ENCODE peak calls at places on chromosomes 16 and 17, in six cellular contexts. One of them, this sample, is unnamed.

GRCh38 chr17:50134206-50135110 is 4.5 kb upstream of the SAMD14 start:
- DNase-seq in HepG2: no peak
- DNase-seq in transverse colon: no peak
- DNase-seq in K562: no peak
- DNase-seq in ovary: no peak
- DNase-seq in A549: no peak
- DNase-seq in this sample: no peak

GRCh38 chr16:78629173-78629572 is 529.7 kb downstream of the WWOX start:
- DNase-seq in A549: no peak
- DNase-seq in K562: no peak
- DNase-seq in transverse colon: no peak
- DNase-seq in HepG2: no peak
- DNase-seq in ovary: no peak
- DNase-seq in this sample: no peak

GRCh38 chr17:57735707-57736106 is 9.4 kb downstream of the CCDC182 start:
- DNase-seq in transverse colon: no peak
- DNase-seq in A549: peak; percentile 70
- DNase-seq in HepG2: peak; percentile 37
- DNase-seq in K562: peak; percentile 34
- DNase-seq in ovary: no peak
- DNase-seq in this sample: no peak

GRCh38 chr17:38685485-38685884 is 10.7 kb upstream of the EPOP start:
- DNase-seq in transverse colon: peak; percentile 21
- DNase-seq in HepG2: no peak
- DNase-seq in ovary: no peak
- DNase-seq in A549: no peak
- DNase-seq in K562: no peak
- DNase-seq in this sample: no peak

GRCh38 chr17:63832455-63832854 is 5.0 kb upstream of the FTSJ3 start:
- DNase-seq in transverse colon: no peak
- DNase-seq in A549: no peak
- DNase-seq in ovary: no peak
- DNase-seq in K562: no peak
- DNase-seq in HepG2: no peak
- DNase-seq in this sample: no peak

GRCh38 chr16:14401839-14402115 is 228.3 kb downstream of the PARN start:
- DNase-seq in HepG2: no peak
- DNase-seq in K562: no peak
- DNase-seq in transverse colon: no peak
- DNase-seq in ovary: peak; percentile 41
- DNase-seq in A549: no peak
- DNase-seq in this sample: no peak

GRCh38 chr16:89048087-89048729 is 45.4 kb upstream of the ACSF3 start:
- DNase-seq in A549: no peak
- DNase-seq in HepG2: no peak
- DNase-seq in transverse colon: no peak
- DNase-seq in ovary: no peak
- DNase-seq in K562: no peak
- DNase-seq in this sample: peak; percentile 10

GRCh38 chr16:67029249-67030096 is 524 bp downstream of the CBFB start:
- DNase-seq in K562: peak; percentile 67
- DNase-seq in ovary: peak; percentile 62
- DNase-seq in A549: peak; percentile 36
- DNase-seq in transverse colon: peak; percentile 69
- DNase-seq in HepG2: no peak
- DNase-seq in this sample: peak; percentile 85

GRCh38 chr17:74206332-74206818 is 2.9 kb downstream of the RPL38 start:
- DNase-seq in HepG2: no peak
- DNase-seq in K562: no peak
- DNase-seq in A549: no peak
- DNase-seq in ovary: no peak
- DNase-seq in transverse colon: no peak
- DNase-seq in this sample: no peak

GRCh38 chr16:15427648-15428239 is 6.6 kb upstream of the BMERB1 start:
- DNase-seq in ovary: peak; percentile 75
- DNase-seq in HepG2: peak; percentile 69
- DNase-seq in A549: peak; percentile 71
- DNase-seq in transverse colon: peak; percentile 55
- DNase-seq in K562: peak; percentile 62
- DNase-seq in this sample: peak; percentile 83

GRCh38 chr17:8859029-8859803 is 8.3 kb downstream of the PIK3R6 start:
- DNase-seq in HepG2: peak; percentile 18
- DNase-seq in ovary: no peak
- DNase-seq in transverse colon: no peak
- DNase-seq in K562: no peak
- DNase-seq in A549: no peak
- DNase-seq in this sample: no peak

GRCh38 chr16:71230122-71230845 is at the start of gene HYDIN:
- DNase-seq in HepG2: peak; percentile 15
- DNase-seq in K562: peak; percentile 67
- DNase-seq in transverse colon: peak; percentile 41
- DNase-seq in A549: peak; percentile 78
- DNase-seq in ovary: peak; percentile 47
- DNase-seq in this sample: no peak

GRCh38 chr17:2214047-2214717 is 89.4 kb downstream of the SMG6 start:
- DNase-seq in ovary: peak; percentile 75
- DNase-seq in A549: no peak
- DNase-seq in transverse colon: peak; percentile 29
- DNase-seq in HepG2: no peak
- DNase-seq in K562: peak; percentile 46
- DNase-seq in this sample: peak; percentile 83

GRCh38 chr16:69885722-69886121 is 65.4 kb upstream of the CLEC18A start:
- DNase-seq in K562: no peak
- DNase-seq in ovary: no peak
- DNase-seq in A549: no peak
- DNase-seq in transverse colon: no peak
- DNase-seq in HepG2: no peak
- DNase-seq in this sample: no peak

GRCh38 chr17:68961204-68961893 is 6.2 kb upstream of the ABCA8 start:
- DNase-seq in HepG2: no peak
- DNase-seq in ovary: no peak
- DNase-seq in A549: no peak
- DNase-seq in K562: no peak
- DNase-seq in transverse colon: no peak
- DNase-seq in this sample: no peak

GRCh38 chr17:38602453-38602852 is 3.3 kb downstream of the SRCIN1 start:
- DNase-seq in ovary: no peak
- DNase-seq in K562: no peak
- DNase-seq in A549: no peak
- DNase-seq in HepG2: no peak
- DNase-seq in transverse colon: no peak
- DNase-seq in this sample: no peak

GRCh38 chr17:67431210-67432015 is 54.3 kb downstream of the PITPNC1 start:
- DNase-seq in HepG2: no peak
- DNase-seq in K562: peak; percentile 27
- DNase-seq in A549: peak; percentile 45
- DNase-seq in ovary: no peak
- DNase-seq in transverse colon: no peak
- DNase-seq in this sample: no peak

GRCh38 chr17:46851029-46851741 is at the start of gene WNT9B:
- DNase-seq in K562: peak; percentile 79
- DNase-seq in ovary: no peak
- DNase-seq in A549: peak; percentile 54
- DNase-seq in HepG2: peak; percentile 48
- DNase-seq in transverse colon: peak; percentile 75
- DNase-seq in this sample: no peak

GRCh38 chr16:50315346-50315997 is 49.1 kb downstream of the ADCY7 start:
- DNase-seq in A549: no peak
- DNase-seq in transverse colon: peak; percentile 5
- DNase-seq in HepG2: no peak
- DNase-seq in ovary: no peak
- DNase-seq in K562: no peak
- DNase-seq in this sample: peak; percentile 65

GRCh38 chr17:62653831-62654829 is 26.7 kb downstream of the MRC2 start:
- DNase-seq in K562: peak; percentile 41
- DNase-seq in A549: no peak
- DNase-seq in transverse colon: peak; percentile 28
- DNase-seq in ovary: peak; percentile 76
- DNase-seq in HepG2: no peak
- DNase-seq in this sample: peak; percentile 83

GRCh38 chr17:62565817-62566216 is 61.7 kb upstream of the MRC2 start:
- DNase-seq in HepG2: no peak
- DNase-seq in transverse colon: no peak
- DNase-seq in A549: peak; percentile 42
- DNase-seq in K562: no peak
- DNase-seq in ovary: no peak
- DNase-seq in this sample: no peak

GRCh38 chr17:21039839-21040575 is 2.8 kb downstream of the USP22 start:
- DNase-seq in transverse colon: no peak
- DNase-seq in HepG2: peak; percentile 70
- DNase-seq in K562: peak; percentile 33
- DNase-seq in A549: peak; percentile 57
- DNase-seq in ovary: no peak
- DNase-seq in this sample: peak; percentile 71

GRCh38 chr16:81901483-81901882 is 109.8 kb downstream of the SDR42E1 start:
- DNase-seq in ovary: no peak
- DNase-seq in HepG2: no peak
- DNase-seq in A549: no peak
- DNase-seq in transverse colon: no peak
- DNase-seq in K562: no peak
- DNase-seq in this sample: peak; percentile 59

GRCh38 chr16:10405386-10405939 is 19.6 kb downstream of the ATF7IP2 start:
- DNase-seq in A549: no peak
- DNase-seq in K562: peak; percentile 51
- DNase-seq in HepG2: peak; percentile 88
- DNase-seq in ovary: no peak
- DNase-seq in transverse colon: no peak
- DNase-seq in this sample: no peak

GRCh38 chr16:10412935-10413601 is 27.2 kb downstream of the ATF7IP2 start:
- DNase-seq in transverse colon: no peak
- DNase-seq in A549: no peak
- DNase-seq in ovary: no peak
- DNase-seq in K562: no peak
- DNase-seq in HepG2: no peak
- DNase-seq in this sample: no peak

GRCh38 chr16:10410469-10410868 is 24.6 kb downstream of the ATF7IP2 start:
- DNase-seq in A549: no peak
- DNase-seq in ovary: no peak
- DNase-seq in K562: no peak
- DNase-seq in transverse colon: no peak
- DNase-seq in HepG2: no peak
- DNase-seq in this sample: no peak

GRCh38 chr16:10402975-10403374 is 17.1 kb downstream of the ATF7IP2 start:
- DNase-seq in HepG2: no peak
- DNase-seq in K562: no peak
- DNase-seq in transverse colon: no peak
- DNase-seq in ovary: no peak
- DNase-seq in A549: no peak
- DNase-seq in this sample: no peak

DNA sequence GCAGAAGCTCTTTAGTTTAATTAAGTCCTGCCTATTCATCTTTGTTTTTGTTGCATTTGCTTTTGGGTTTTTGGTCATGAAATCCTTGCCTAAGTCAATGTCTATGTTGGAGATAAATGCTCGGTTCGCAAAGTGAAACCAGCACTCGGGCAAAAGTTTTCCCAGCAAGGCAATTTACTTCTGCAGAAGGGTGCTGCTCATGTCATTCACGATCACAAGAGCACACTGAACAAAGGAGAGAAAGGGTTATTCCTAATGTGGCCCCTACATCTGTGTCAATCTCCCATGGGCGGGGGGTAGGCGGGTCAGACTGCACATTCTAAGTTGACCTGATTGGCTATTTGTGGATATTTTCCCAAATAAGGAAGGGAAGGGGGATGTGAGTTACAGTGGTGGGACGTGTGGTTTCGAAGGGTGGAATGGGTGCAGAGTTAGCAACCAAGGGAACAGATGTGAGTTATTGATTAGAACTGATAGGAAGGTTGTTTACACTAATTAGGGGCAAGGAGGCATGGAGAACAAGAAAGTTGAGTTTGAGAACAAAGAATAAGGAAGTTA is 23.0 kb downstream of the ATF7IP2 start:
- DNase-seq in HepG2: peak; percentile 38
- DNase-seq in transverse colon: no peak
- DNase-seq in ovary: no peak
- DNase-seq in K562: no peak
- DNase-seq in A549: no peak
- DNase-seq in this sample: no peak
- TF ChIP-seq EP300 in HepG2: no peak
- TF ChIP-seq EP300 in transverse colon: no peak
- TF ChIP-seq EP300 in ovary: no peak
- TF ChIP-seq EP300 in K562: no peak
- TF ChIP-seq EP300 in A549: no peak
- TF ChIP-seq EP300 in this sample: no peak

GRCh38 chr16:6377956-6378355 is 954.7 kb upstream of the RBFOX1 start:
- DNase-seq in HepG2: no peak
- DNase-seq in ovary: no peak
- DNase-seq in transverse colon: no peak
- DNase-seq in K562: no peak
- DNase-seq in A549: no peak
- DNase-seq in this sample: no peak
- H3K9me3 ChIP-seq in HepG2: peaks cover 23% of the 10 kb centered on the region
- H3K9me3 ChIP-seq in ovary: no peaks in the 10 kb centered on the region
- H3K9me3 ChIP-seq in transverse colon: no peaks in the 10 kb centered on the region
- H3K9me3 ChIP-seq in K562: no peaks in the 10 kb centered on the region
- H3K9me3 ChIP-seq in A549: no peaks in the 10 kb centered on the region
- H3K9me3 ChIP-seq in this sample: peaks cover 3% of the 10 kb centered on the region

DNA sequence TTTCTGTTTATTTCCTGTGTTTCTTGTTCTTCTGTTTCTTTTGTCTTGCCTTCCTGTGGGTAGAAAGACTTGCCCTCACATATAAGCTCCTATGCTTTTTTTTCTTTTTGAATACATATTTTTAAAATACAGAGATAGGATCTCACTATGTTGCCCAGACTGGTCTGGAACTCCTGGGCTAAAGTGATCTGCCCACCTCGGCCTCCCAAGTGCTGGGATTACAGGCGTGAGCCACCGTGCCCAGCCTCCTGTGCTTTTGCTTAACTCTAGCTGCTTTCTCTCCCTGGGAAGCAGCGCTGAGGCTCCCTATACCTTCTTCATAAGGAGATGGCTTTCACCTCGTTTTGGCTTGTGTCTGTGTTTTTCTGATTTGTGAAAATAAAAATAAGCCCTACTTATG is 93.4 kb upstream of the FA2H start:
- DNase-seq in ovary: no peak
- DNase-seq in A549: no peak
- DNase-seq in K562: no peak
- DNase-seq in HepG2: no peak
- DNase-seq in transverse colon: no peak
- DNase-seq in this sample: no peak
- H3K27ac ChIP-seq in ovary: no peak overlapping the region
- H3K27ac ChIP-seq in A549: no peak overlapping the region
- H3K27ac ChIP-seq in K562: no peak overlapping the region
- H3K27ac ChIP-seq in HepG2: peak overlapping the region; percentile 35
- H3K27ac ChIP-seq in transverse colon: no peak overlapping the region
- H3K27ac ChIP-seq in this sample: no peak overlapping the region

GRCh38 chr16:19344224-19344801 is 58.8 kb downstream of the CLEC19A start:
- DNase-seq in HepG2: no peak
- DNase-seq in A549: no peak
- DNase-seq in K562: no peak
- DNase-seq in ovary: no peak
- DNase-seq in transverse colon: no peak
- DNase-seq in this sample: no peak

DNA sequence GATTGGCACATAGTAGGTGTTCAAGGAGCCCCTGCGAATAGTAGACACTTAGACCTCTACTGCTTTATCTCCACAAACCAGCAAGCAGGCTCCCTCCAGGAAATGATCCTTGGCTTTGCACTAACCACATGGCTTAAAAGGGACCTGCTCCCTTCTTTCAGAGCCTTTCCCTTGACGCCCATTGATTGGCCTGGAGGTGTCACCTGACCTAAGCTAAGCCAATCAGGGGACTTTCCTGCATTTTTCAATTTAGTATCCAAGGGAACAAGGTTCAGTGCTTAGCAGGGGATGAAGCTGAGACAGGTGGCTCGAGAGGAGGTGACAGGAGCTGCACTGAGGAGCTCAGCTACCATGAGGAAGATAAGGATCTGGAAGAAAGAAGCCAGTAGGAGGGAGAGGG is 52.8 kb downstream of the CLEC19A start:
- DNase-seq in A549: peak; percentile 22
- DNase-seq in transverse colon: no peak
- DNase-seq in HepG2: no peak
- DNase-seq in ovary: no peak
- DNase-seq in K562: peak; percentile 64
- DNase-seq in this sample: no peak
- TF ChIP-seq EP300 in A549: no peak
- TF ChIP-seq EP300 in transverse colon: no peak
- TF ChIP-seq EP300 in HepG2: no peak
- TF ChIP-seq EP300 in ovary: no peak
- TF ChIP-seq EP300 in K562: no peak
- TF ChIP-seq EP300 in this sample: no peak